ENCODE peak calls at places on chromosomes 12 and 14, in four cellular contexts. J is hepatocyte, T is testis, W is AG10803. A is an unnamed sample.

GRCh38 chr12:1205512-1206060 is 214.6 kb downstream of the ERC1 start:
- DNase-seq in J (no peak), T (no peak), W (peak), A (peak)

GRCh38 chr12:68538722-68539614 is 71.7 kb upstream of the RAP1B start:
- DNase-seq in J (no peak), T (peak), W (peak), A (peak)

GRCh38 chr14:103889313-103890051 is 38.8 kb upstream of the TDRD9 start:
- DNase-seq in J (no peak), T (peak), W (peak), A (no peak)

GRCh38 chr14:75811862-75812505 is 150.9 kb downstream of the TTLL5 start:
- DNase-seq in J (no peak), T (no peak), W (peak), A (no peak)

GRCh38 chr12:123937707-123938600 is 34.7 kb downstream of the CCDC92 start:
- DNase-seq in J (no peak), T (no peak), W (peak), A (no peak)

GRCh38 chr14:41071351-41071750 is 535.3 kb upstream of the LRFN5 start:
- DNase-seq in J (no peak), T (no peak), W (no peak), A (no peak)

GRCh38 chr14:104678901-104679705 is 10.3 kb upstream of the INF2 start:
- DNase-seq in J (no peak), T (no peak), W (no peak), A (no peak)

GRCh38 chr12:24903305-24904088 is 45.4 kb downstream of the BCAT1 start:
- DNase-seq in J (no peak), T (no peak), W (peak), A (peak)

GRCh38 chr14:89430271-89430620 is 13.2 kb upstream of the FOXN3 start:
- DNase-seq in J (no peak), T (no peak), W (no peak), A (no peak)

GRCh38 chr12:1922075-1922709 is 3.7 kb upstream of the CACNA2D4 start:
- DNase-seq in J (peak), T (peak), W (no peak), A (no peak)

GRCh38 chr14:68574906-68575305 is 218.0 kb downstream of the ZFP36L1 start:
- DNase-seq in J (no peak), T (no peak), W (peak), A (peak)

GRCh38 chr12:76020731-76021672 is 10.6 kb downstream of the PHLDA1 start:
- DNase-seq in J (peak), T (no peak), W (peak), A (peak)

GRCh38 chr12:94761559-94761958 is 111.2 kb upstream of the TMCC3 start:
- DNase-seq in J (no peak), T (no peak), W (peak), A (peak)

GRCh38 chr12:4036872-4037271 is 163.7 kb upstream of the PARP11 start:
- DNase-seq in J (no peak), T (no peak), W (no peak), A (peak)

GRCh38 chr12:97560359-97560758 is 97.8 kb downstream of the RMST start:
- DNase-seq in J (no peak), T (no peak), W (no peak), A (no peak)

GRCh38 chr12:15227004-15227679 is 5.9 kb upstream of the RERG start:
- DNase-seq in J (peak), T (peak), W (peak), A (peak)

GRCh38 chr12:105888696-105889095 is 250.1 kb downstream of the NUAK1 start:
- DNase-seq in J (no peak), T (no peak), W (peak), A (peak)

GRCh38 chr14:100522616-100523021 is 64.6 kb downstream of the BEGAIN start:
- DNase-seq in J (peak), T (peak), W (no peak), A (peak)

GRCh38 chr12:37672655-37673260 is 643.8 kb upstream of the ALG10B start:
- DNase-seq in J (no peak), T (no peak), W (no peak), A (peak)

GRCh38 chr12:116718578-116719454 is 19.1 kb downstream of the SPRING1 start:
- DNase-seq in J (no peak), T (no peak), W (peak), A (peak)

GRCh38 chr14:34044373-34044637 is 93.4 kb upstream of the EGLN3 start:
- DNase-seq in J (no peak), T (no peak), W (no peak), A (no peak)

GRCh38 chr14:52015411-52016030 is 26.2 kb downstream of the RTRAF start:
- DNase-seq in J (peak), T (peak), W (no peak), A (peak)

GRCh38 chr14:96368534-96368933 is 5.2 kb downstream of the GSKIP start:
- DNase-seq in J (no peak), T (no peak), W (no peak), A (no peak)

GRCh38 chr14:78342879-78343278 is 172.7 kb downstream of the NRXN3 start:
- DNase-seq in J (no peak), T (no peak), W (no peak), A (no peak)

GRCh38 chr12:105279460-105280056 is 43.6 kb upstream of the APPL2 start:
- DNase-seq in J (peak), T (no peak), W (no peak), A (peak)

GRCh38 chr14:93281937-93282336 is 50.9 kb downstream of the BTBD7 start:
- DNase-seq in J (no peak), T (no peak), W (no peak), A (no peak)

GRCh38 chr12:6122211-6122610 is 2.3 kb downstream of the VWF start:
- DNase-seq in J (no peak), T (peak), W (no peak), A (no peak)
- H3K4me3 ChIP-seq in J (no peak), T (no peak), W (no peak), A (no peak)

GRCh38 chr12:52234226-52234810 is 1.3 kb downstream of the KRT7 start:
- DNase-seq in J (no peak), T (no peak), W (no peak), A (no peak)
- H3K4me3 ChIP-seq in J (no peak), T (no peak), W (no peak), A (no peak)

DNA sequence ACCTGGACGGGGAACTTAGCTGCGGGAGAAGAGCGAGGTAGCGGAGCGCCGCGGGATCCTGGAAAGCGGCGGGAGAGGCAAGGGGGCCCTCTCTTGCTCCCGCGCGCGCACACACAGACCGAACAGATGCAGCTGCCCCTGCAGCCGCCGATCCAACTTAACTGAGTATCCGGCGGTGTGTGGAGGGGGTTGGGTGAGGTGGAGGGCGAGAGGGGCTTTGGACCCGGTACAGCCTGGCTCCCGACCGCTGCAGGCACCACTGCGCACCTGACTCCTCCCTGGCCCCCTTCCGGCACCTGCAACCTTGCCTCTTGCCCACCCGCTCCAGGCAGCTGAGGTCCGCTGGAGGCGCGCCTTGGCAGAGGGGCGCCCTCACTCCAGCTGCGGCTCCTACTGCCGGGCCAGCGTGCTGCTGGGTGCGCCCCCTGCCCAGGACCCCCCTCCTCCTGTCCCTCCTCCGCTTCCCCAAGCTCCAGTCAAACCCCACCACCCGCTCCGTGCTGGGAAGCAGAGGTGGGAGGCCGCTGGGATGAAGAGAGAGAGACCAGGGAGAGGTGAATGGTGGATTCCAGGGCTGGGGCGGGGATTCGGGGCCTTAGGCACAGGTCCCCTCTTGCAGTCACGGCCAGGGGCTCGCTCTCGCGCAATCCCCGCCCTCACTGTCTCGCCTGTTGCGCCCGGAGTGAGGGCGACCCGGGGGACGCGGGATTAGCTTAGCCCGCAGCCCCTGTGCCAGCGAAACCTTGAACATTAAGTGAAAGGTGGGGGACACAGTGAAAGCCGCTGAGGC is 2.6 kb downstream of the DIO3 start:
- DNase-seq in J (no peak), T (no peak), W (no peak), A (no peak)
- H3K4me3 ChIP-seq in J (no peak), T (no peak), W (no peak), A (no peak)

GRCh38 chr12:53954694-53955035 is at the start of gene HOXC12:
- DNase-seq in J (no peak), T (no peak), W (no peak), A (no peak)
- H3K4me3 ChIP-seq in J (no peak), T (peak), W (no peak), A (no peak)

GRCh38 chr12:120586216-120586615 is 5.0 kb upstream of the POP5 start:
- DNase-seq in J (no peak), T (no peak), W (no peak), A (no peak)

GRCh38 chr12:120586860-120587259 is 5.7 kb upstream of the POP5 start:
- DNase-seq in J (no peak), T (no peak), W (no peak), A (no peak)

GRCh38 chr12:120581998-120582397 is 796 bp upstream of the POP5 start:
- DNase-seq in J (no peak), T (no peak), W (no peak), A (peak)

GRCh38 chr12:120583478-120584030 is 2.4 kb upstream of the POP5 start:
- DNase-seq in J (peak), T (peak), W (peak), A (peak)

GRCh38 chr12:120584343-120585149 is 3.3 kb upstream of the POP5 start:
- DNase-seq in J (peak), T (peak), W (no peak), A (peak)
- H3K4me3 ChIP-seq in J (peak), T (peak), W (peak), A (peak)

DNA sequence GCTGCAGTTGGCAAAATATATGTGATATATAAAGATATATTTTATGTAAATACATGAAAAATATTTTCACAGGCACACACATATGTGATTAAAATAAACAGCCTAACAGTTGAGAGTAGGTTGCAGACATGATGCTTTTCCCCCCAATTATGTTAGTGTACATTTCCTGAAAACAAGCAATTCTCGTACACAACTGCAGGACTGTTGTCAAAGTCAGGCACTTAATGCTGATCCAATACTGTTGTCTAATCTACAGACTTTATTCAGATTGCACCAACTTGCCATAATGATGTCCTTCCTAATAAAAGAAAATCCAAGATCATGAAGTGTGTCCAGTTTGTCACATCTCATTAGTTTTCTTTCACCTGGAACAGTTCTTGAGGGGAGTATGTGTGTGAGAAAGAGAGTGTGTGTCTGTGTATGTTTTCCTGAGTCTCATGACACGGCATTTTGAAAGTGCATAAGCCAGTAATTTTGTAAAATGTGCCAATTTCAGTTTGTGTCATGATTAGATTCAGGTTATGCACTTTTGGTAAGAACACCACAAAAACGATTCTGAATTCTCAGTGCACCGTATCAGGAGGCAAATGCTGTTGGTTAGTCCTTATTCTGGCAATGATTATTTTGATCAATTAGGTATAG is 16.5 kb upstream of the SEL1L start:
- DNase-seq in J (no peak), T (no peak), W (no peak), A (no peak)
- H3K4me3 ChIP-seq in J (no peak), T (no peak), W (no peak), A (no peak)

GRCh38 chr12:2960432-2960956 is 1.3 kb downstream of the TEAD4 start:
- DNase-seq in J (peak), T (no peak), W (peak), A (peak)

GRCh38 chr12:2960996-2961616 is 1.9 kb downstream of the TEAD4 start:
- DNase-seq in J (no peak), T (no peak), W (no peak), A (peak)

GRCh38 chr12:2959194-2959507 is at the start of gene TEAD4:
- DNase-seq in J (peak), T (peak), W (peak), A (peak)

GRCh38 chr12:2958432-2959193 is 584 bp upstream of the TEAD4 start:
- DNase-seq in J (peak), T (no peak), W (peak), A (peak)

GRCh38 chr12:2959508-2960431 is 573 bp downstream of the TEAD4 start:
- DNase-seq in J (peak), T (peak), W (peak), A (peak)
- H3K4me3 ChIP-seq in J (peak), T (peak), W (peak), A (peak)

GRCh38 chr14:23308721-23309445 is 2.2 kb downstream of the BCL2L2 start:
- DNase-seq in J (no peak), T (no peak), W (no peak), A (no peak)
- H3K4me3 ChIP-seq in J (no peak), T (no peak), W (peak), A (peak)

A was measured in GM23248.